ENCODE peak calls at places on chromosomes 6 and 20, in four cellular contexts. Q, D, F and U are unnamed samples.

GRCh38 chr20:44104807-44105517 is 82.0 kb downstream of the JPH2 start:
- DNase-seq in F (no peak), Q (no peak), D (no peak), U (peak; percentile 34)

GRCh38 chr6:106325336-106326178 is at the start of gene ATG5:
- DNase-seq in F (peak; percentile 99), Q (peak; percentile 99), D (peak; percentile 100), U (peak; percentile 99)

GRCh38 chr20:19440660-19441527 is 228.5 kb downstream of the SLC24A3 start:
- DNase-seq in F (no peak), Q (no peak), D (no peak), U (no peak)

GRCh38 chr20:60254901-60255411 is 296.7 kb downstream of the CDH26 start:
- DNase-seq in D (no peak), F (no peak), Q (no peak), U (no peak)

GRCh38 chr6:43189905-43190304 is 7.9 kb downstream of the CUL9 start:
- DNase-seq in D (no peak), Q (no peak), F (no peak), U (no peak)

GRCh38 chr6:43842231-43842794 is 72.3 kb downstream of the VEGFA start:
- DNase-seq in Q (no peak), F (no peak), D (no peak), U (no peak)

GRCh38 chr20:58710481-58711265 is 18.1 kb downstream of the NPEPL1 start:
- DNase-seq in F (no peak), Q (no peak), D (peak; percentile 49), U (no peak)

GRCh38 chr6:140445474-140446004 is 1071.1 kb upstream of the CITED2 start:
- DNase-seq in D (no peak), F (no peak), Q (peak; percentile 24), U (peak; percentile 87)

GRCh38 chr6:93721386-93722048 is 302.2 kb upstream of the EPHA7 start:
- DNase-seq in D (no peak), F (no peak), Q (peak; percentile 91), U (peak; percentile 52)

GRCh38 chr6:15065603-15066002 is 180.3 kb upstream of the JARID2 start:
- DNase-seq in D (no peak), F (no peak), Q (no peak), U (peak; percentile 41)

GRCh38 chr6:64955435-64955848 is 751.6 kb downstream of the EYS start:
- DNase-seq in Q (no peak), F (no peak), D (no peak), U (peak; percentile 5)

GRCh38 chr20:51158226-51158625 is 135.3 kb upstream of the KCNG1 start:
- DNase-seq in F (no peak), Q (no peak), D (no peak), U (no peak)

GRCh38 chr6:107706516-107706915 is 117.6 kb downstream of the SCML4 start:
- DNase-seq in Q (no peak), D (no peak), F (no peak), U (no peak)

GRCh38 chr6:46217671-46218131 is 46.9 kb upstream of the ENPP5 start:
- DNase-seq in F (no peak), D (no peak), Q (no peak), U (no peak)

GRCh38 chr6:126550323-126550722 is 210.4 kb downstream of the CENPW start:
- DNase-seq in F (no peak), D (no peak), Q (peak; percentile 41), U (no peak)

GRCh38 chr20:58042626-58043025 is 185.8 kb downstream of the ANKRD60 start:
- DNase-seq in D (no peak), Q (no peak), F (no peak), U (no peak)

GRCh38 chr6:22364314-22364713 is 67.5 kb upstream of the PRL start:
- DNase-seq in F (no peak), Q (no peak), D (no peak), U (no peak)

GRCh38 chr20:57467742-57468141 is 57.2 kb downstream of the CTCFL start:
- DNase-seq in Q (peak; percentile 33), F (no peak), D (peak; percentile 39), U (no peak)

GRCh38 chr6:100366419-100366818 is 98.3 kb downstream of the SIM1 start:
- DNase-seq in Q (no peak), F (no peak), D (no peak), U (no peak)

DNA sequence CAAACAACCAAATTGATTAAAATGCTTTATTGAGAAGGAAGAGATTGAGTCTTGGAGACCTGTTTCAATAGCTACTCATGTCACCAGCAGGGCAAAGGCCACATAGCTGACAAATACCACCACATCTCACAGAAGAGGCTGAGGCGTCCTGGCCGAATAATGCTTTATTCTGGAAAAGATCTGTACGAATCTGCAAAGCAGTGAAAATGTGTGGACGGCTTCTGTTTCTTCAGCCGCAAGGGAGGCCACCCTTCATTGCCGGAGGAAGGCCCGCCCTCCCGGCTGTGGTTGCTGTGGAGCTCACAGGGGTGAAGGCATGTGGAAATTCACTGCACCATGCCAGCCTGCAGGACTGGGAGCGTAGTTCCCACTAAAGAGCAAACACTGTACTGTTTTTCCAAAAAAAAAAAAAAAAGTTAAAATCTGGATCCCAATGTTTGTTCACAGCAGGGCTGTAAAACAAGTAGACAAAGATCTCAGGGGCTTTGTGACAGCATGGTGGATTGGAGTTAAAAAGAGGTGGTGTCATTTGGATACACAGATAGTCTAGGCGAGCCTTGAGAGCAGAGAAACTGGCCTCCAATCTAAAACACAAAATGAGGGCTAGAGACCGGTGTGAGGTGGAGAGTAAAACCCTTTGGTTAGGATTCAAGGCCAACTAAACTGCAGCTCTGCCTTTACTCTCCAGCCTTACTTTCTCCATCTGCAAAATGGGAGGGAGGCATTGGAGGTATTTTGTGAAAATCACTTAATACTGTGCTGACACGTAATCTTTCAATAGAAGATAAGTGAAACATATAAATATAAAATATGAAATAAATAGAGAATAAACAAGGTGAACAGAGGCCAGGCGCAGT is 89.4 kb upstream of the QKI start:
- DNase-seq in D (peak; percentile 82), F (no peak), Q (no peak), U (no peak)
- H3K4me3 ChIP-seq in D (no peak overlapping the region), F (no peak overlapping the region), Q (no peak overlapping the region), U (no peak overlapping the region)

DNA sequence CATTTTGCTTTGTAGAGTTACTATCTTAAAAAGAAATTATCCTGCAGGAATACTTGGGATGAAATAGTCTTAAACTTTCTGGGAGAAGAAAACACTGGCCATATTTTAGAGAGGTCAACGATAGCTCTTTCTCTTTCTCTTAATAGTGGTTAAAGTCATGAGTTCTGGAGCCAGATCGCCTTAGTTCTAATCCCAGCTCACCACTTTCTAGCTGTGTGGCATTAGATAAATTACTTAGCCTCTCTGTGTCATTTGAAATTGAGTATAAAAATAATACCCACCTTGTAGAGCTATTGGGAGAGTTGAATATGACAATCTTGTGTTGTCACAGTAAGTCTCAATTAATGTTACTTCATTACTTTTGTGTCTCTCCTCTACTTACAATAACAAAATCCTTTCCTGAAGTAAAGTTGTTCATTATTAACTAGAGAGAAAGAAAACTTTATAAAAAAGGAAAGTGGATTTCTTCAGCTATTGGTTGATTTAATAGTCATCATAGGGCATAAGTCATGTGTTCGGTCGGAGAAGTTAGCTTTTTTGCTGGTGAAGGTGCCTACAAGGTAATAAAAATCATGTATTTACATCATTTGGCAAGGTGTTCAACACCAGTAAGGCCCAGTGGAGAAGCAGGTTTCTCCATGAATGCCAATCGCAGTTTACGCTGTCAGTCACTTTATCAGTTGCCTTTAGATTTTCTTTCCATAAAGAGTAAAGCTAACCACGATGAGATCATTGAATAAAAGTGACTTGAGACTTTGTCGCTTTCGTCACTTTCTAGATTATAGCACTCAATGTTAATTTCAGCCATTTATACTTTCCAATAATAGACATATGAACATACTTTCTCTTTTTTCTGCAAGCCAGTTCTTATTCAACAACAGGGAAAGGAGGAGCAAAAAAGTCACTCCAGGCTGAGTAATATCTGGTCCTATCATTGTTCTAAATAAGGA is 2.0 kb downstream of the NEDD9 start:
- DNase-seq in Q (no peak), F (no peak), D (no peak), U (no peak)
- H3K4me3 ChIP-seq in Q (peak overlapping the region; percentile 57), F (no peak overlapping the region), D (peak overlapping the region; percentile 85), U (peak overlapping the region; percentile 60)

GRCh38 chr6:158369241-158369640 is 57.0 kb downstream of the TULP4 start:
- DNase-seq in D (no peak), Q (no peak), F (no peak), U (no peak)

GRCh38 chr6:158370805-158371204 is 58.5 kb downstream of the TULP4 start:
- DNase-seq in F (no peak), D (no peak), Q (no peak), U (no peak)

GRCh38 chr6:158367824-158368223 is 55.6 kb downstream of the TULP4 start:
- DNase-seq in Q (no peak), F (no peak), D (no peak), U (no peak)

GRCh38 chr6:158361961-158362634 is 49.8 kb downstream of the TULP4 start:
- DNase-seq in D (no peak), F (no peak), Q (no peak), U (no peak)

DNA sequence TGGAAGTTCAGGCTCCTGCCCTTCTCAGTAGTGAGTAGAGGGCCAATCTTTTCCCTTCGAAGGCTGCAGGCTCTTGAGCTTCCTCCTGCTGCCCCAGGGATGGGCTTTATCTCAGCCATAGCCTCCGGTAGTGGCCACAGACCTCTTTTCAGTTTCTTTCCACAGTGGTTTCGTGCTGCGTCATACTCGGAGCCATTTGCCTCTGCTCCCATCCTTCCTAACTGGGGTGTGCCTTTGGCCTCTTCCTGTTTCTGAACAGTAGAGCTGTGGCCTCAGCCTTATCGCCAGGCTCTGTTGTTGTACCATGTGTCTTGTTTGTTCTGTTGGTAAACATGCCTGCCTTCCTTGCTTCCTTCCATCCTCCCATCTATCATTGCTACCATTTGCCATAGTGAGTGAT is 54.1 kb downstream of the TULP4 start:
- DNase-seq in Q (no peak), F (no peak), D (no peak), U (no peak)
- H3K4me3 ChIP-seq in Q (no peak overlapping the region), F (no peak overlapping the region), D (no peak overlapping the region), U (no peak overlapping the region)

GRCh38 chr6:160765412-160765811 is 63.4 kb downstream of the PLG start:
- DNase-seq in F (no peak), Q (peak; percentile 55), D (no peak), U (no peak)

GRCh38 chr6:160767647-160768019 is 65.6 kb downstream of the PLG start:
- DNase-seq in D (no peak), F (no peak), Q (no peak), U (no peak)

GRCh38 chr6:160768101-160768500 is 66.1 kb downstream of the PLG start:
- DNase-seq in Q (no peak), D (no peak), F (no peak), U (no peak)

GRCh38 chr6:160766657-160767018 is 64.6 kb downstream of the PLG start:
- DNase-seq in Q (no peak), D (no peak), F (no peak), U (no peak)

DNA sequence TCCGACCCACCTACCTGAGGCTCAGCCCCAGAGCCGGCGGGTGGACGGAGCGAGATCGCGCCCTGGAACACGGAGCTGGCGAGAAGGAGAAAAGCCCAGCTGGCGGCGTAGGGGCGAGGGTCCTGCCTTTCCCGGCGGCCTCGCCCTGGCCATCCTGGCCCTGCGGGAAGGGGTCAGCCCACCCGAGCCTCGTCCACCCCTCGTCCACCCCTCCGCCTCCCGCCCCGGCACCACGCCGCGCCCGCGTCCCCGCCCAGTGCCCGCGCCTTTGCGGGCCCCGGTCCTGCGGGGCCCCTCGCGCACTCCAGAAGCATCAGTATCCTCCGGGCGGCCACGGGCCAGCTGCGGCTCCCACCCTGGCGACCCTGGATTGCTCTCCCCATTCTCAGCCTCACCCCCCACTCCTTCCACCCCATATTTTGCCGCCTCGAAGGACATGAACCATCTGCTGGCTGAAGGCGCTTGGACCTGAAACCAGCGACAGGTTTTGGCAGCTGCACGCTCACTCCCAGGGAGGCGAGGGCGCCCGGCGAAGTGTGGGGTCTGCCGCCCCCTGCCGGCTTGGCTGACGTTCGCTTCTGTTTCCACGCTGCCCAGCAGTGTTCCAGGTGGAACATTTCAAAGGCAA is 65.1 kb downstream of the PLG start:
- DNase-seq in Q (peak; percentile 87), F (no peak), D (peak; percentile 87), U (peak; percentile 70)
- H3K4me3 ChIP-seq in Q (peak overlapping the region; percentile 76), F (peak overlapping the region; percentile 37), D (no peak overlapping the region), U (peak overlapping the region; percentile 41)